ENCODE peak calls at places on chromosomes 16 and 17, in four cellular contexts. A is mesendoderm, F is lung, D is neural progenitor cell. H is an unnamed sample.

GRCh38 chr16:22092143-22092933 is at the start of gene VWA3A:
- DNase-seq in A (peak; percentile 94), F (no peak), D (peak; percentile 74), H (no peak)

GRCh38 chr17:63446981-63447687 is 1.0 kb upstream of the CYB561 start:
- DNase-seq in A (peak; percentile 89), F (no peak), D (peak; percentile 30), H (peak; percentile 72)

GRCh38 chr16:67544329-67544841 is 15.8 kb downstream of the RIPOR1 start:
- DNase-seq in A (no peak), F (no peak), D (no peak), H (no peak)

GRCh38 chr16:70664325-70665112 is 18.2 kb downstream of the IL34 start:
- DNase-seq in A (no peak), F (no peak), D (no peak), H (no peak)

GRCh38 chr17:44221862-44222111 is 2.3 kb upstream of the UBTF start:
- DNase-seq in A (no peak), F (no peak), D (no peak), H (no peak)

GRCh38 chr17:17151962-17152361 is 54.2 kb downstream of the PLD6 start:
- DNase-seq in A (no peak), F (peak; percentile 68), D (no peak), H (peak; percentile 48)

GRCh38 chr16:57128787-57129389 is 36.5 kb downstream of the CPNE2 start:
- DNase-seq in A (no peak), F (no peak), D (no peak), H (peak; percentile 70)

GRCh38 chr17:68054296-68054900 is 18.9 kb downstream of the KPNA2 start:
- DNase-seq in A (no peak), F (peak; percentile 57), D (no peak), H (no peak)

GRCh38 chr16:70746040-70746707 is 54.8 kb downstream of the VAC14 start:
- DNase-seq in A (no peak), F (peak; percentile 84), D (no peak), H (no peak)

GRCh38 chr17:38704645-38705522 is at the start of gene MLLT6:
- DNase-seq in A (peak; percentile 90), F (peak; percentile 71), D (peak; percentile 91), H (peak; percentile 86)
- H3K4me1 ChIP-seq in A (peaks cover 9% of the 10 kb centered on the region), F (peaks cover 4% of the 10 kb centered on the region), D (peaks cover 20% of the 10 kb centered on the region), H (peaks cover 58% of the 10 kb centered on the region)

GRCh38 chr17:50371526-50371925 is 1.5 kb downstream of the MRPL27 start:
- DNase-seq in A (no peak), F (no peak), D (no peak), H (no peak)
- H3K4me3 ChIP-seq in A (no peak overlapping the region), F (no peak overlapping the region), D (no peak overlapping the region), H (no peak overlapping the region)

GRCh38 chr16:18809165-18809564 is 7.8 kb upstream of the ARL6IP1 start:
- DNase-seq in A (no peak), F (no peak), D (no peak), H (no peak)
- H3K36me3 ChIP-seq in A (peaks cover 16% of the 10 kb centered on the region), F (peaks cover 18% of the 10 kb centered on the region), D (peaks cover 23% of the 10 kb centered on the region), H (peaks cover 48% of the 10 kb centered on the region)

DNA sequence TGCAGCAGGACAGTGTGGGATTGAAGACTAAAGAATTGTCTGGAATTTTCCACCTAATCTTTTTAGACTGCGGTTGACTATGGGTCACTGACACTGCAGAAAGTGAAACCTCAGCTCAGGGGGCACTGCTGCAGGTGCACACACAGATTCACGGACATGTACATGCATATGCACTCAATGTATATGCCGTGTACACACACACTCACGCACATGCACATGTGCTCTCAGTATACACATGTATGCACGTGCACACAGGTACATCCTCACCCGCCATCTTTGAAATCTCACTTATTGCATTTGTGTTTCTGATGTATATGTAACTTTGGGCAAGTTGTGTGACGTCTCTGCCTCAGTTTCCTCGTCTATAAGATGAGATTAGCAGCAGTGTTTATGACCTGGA is 27.3 kb downstream of the CMIP start:
- DNase-seq in A (no peak), F (no peak), D (no peak), H (no peak)
- H3K4me1 ChIP-seq in A (no peaks in the 10 kb centered on the region), F (no peaks in the 10 kb centered on the region), D (peaks cover 12% of the 10 kb centered on the region), H (peaks cover 77% of the 10 kb centered on the region)